ENCODE peak calls at places on chromosomes 1 and 21, in six cellular contexts. S is adipocyte; Y is fibroblast of the aortic adventitia; U is mucosa of descending colon; I is fibroblast of mammary gland; T is activated CD4-positive, alpha-beta T cell treated with anti-CD3 and anti-CD28 coated beads for 4 hours. D is an unnamed sample.

GRCh38 chr1:84836145-84836544 is 56.9 kb downstream of the LPAR3 start:
- DNase-seq in I (peak; percentile 55), U (no peak), Y (no peak), T (no peak), S (no peak), D (no peak)

GRCh38 chr1:89670168-89670567 is 37.2 kb downstream of the LRRC8C start:
- DNase-seq in Y (peak; percentile 58), T (no peak), S (no peak), I (peak; percentile 12), U (no peak), D (peak; percentile 65)

GRCh38 chr1:107141491-107142369 is 891 bp downstream of the NTNG1 start:
- DNase-seq in Y (peak; percentile 81), T (no peak), U (peak; percentile 44), S (peak; percentile 92), I (peak; percentile 69), D (peak; percentile 48)

GRCh38 chr1:162030741-162031280 is 7.1 kb upstream of the OLFML2B start:
- DNase-seq in I (no peak), Y (no peak), T (no peak), U (no peak), S (no peak), D (no peak)

GRCh38 chr21:38244885-38245869 is 11.6 kb upstream of the KCNJ15 start:
- DNase-seq in S (peak; percentile 34), I (peak; percentile 100), U (no peak), Y (peak; percentile 93), T (peak; percentile 76), D (peak; percentile 51)

GRCh38 chr1:91398291-91398690 is 6.3 kb downstream of the HFM1 start:
- DNase-seq in S (no peak), I (no peak), U (no peak), Y (no peak), T (no peak), D (no peak)

GRCh38 chr1:155134858-155135415 is 715 bp upstream of the SLC50A1 start:
- DNase-seq in I (peak; percentile 98), S (peak; percentile 95), Y (peak; percentile 94), T (peak; percentile 80), U (peak; percentile 94), D (peak; percentile 74)

GRCh38 chr1:201874672-201875071 is 14.0 kb upstream of the SHISA4 start:
- DNase-seq in I (no peak), T (no peak), S (no peak), Y (no peak), U (no peak), D (no peak)

GRCh38 chr1:58928514-58928913 is 144.7 kb upstream of the JUN start:
- DNase-seq in I (no peak), Y (no peak), U (no peak), S (no peak), T (no peak), D (no peak)

GRCh38 chr1:161215079-161215478 is at the start of gene FCER1G:
- DNase-seq in Y (no peak), T (no peak), U (peak; percentile 75), I (no peak), S (no peak), D (no peak)

GRCh38 chr1:51675177-51675780 is 58.4 kb downstream of the OSBPL9 start:
- DNase-seq in T (no peak), I (peak; percentile 40), U (no peak), S (no peak), Y (no peak), D (no peak)

GRCh38 chr1:160267284-160267991 is 5.1 kb upstream of the DCAF8 start:
- DNase-seq in I (no peak), T (no peak), S (no peak), Y (no peak), U (no peak), D (no peak)

GRCh38 chr1:86866665-86867064 is 47.3 kb downstream of the SELENOF start:
- DNase-seq in U (no peak), Y (peak; percentile 62), T (no peak), I (peak; percentile 87), S (peak; percentile 73), D (no peak)

GRCh38 chr1:110620686-110621085 is 14.5 kb upstream of the KCNA2 start:
- DNase-seq in Y (no peak), T (no peak), S (no peak), I (no peak), U (no peak), D (no peak)

GRCh38 chr1:150575518-150576366 is 3.7 kb downstream of the MCL1 start:
- DNase-seq in U (no peak), S (peak; percentile 69), Y (peak; percentile 47), T (no peak), I (peak; percentile 43), D (no peak)

GRCh38 chr21:39009587-39010225 is 173.5 kb downstream of the PSMG1 start:
- DNase-seq in I (no peak), Y (no peak), S (no peak), T (no peak), U (peak; percentile 44), D (no peak)

GRCh38 chr1:8889103-8889846 is 10.8 kb upstream of the ENO1 start:
- DNase-seq in T (no peak), S (peak; percentile 42), I (peak; percentile 26), U (no peak), Y (no peak), D (no peak)

GRCh38 chr1:184479435-184480202 is 92.8 kb downstream of the C1orf21 start:
- DNase-seq in S (no peak), U (no peak), T (no peak), I (no peak), Y (no peak), D (no peak)

GRCh38 chr1:65177457-65177856 is 29.5 kb downstream of the AK4 start:
- DNase-seq in U (no peak), Y (peak; percentile 43), T (no peak), I (peak; percentile 44), S (peak; percentile 61), D (no peak)

GRCh38 chr1:236167154-236167553 is 24.8 kb downstream of the GPR137B start:
- DNase-seq in T (no peak), S (no peak), I (no peak), Y (no peak), U (no peak), D (no peak)

D was measured in GM20000.